ENCODE peak calls at places on chromosomes 2 and 18, in four cellular contexts. Y is uterus, C is cardiac muscle cell, T is BE2C. K is an unnamed sample.
A peak's percentile ranks its signal among the peaks of the same experiment; 100 is the strongest.

GRCh38 chr18:62324917-62325805 is at the start of gene TNFRSF11A:
- DNase-seq in Y (no peak), C (no peak), T (no peak), K (no peak)

GRCh38 chr2:216110620-216111019 is 1.5 kb downstream of the XRCC5 start:
- DNase-seq in Y (no peak), C (no peak), T (no peak), K (no peak)

GRCh38 chr2:99066075-99066557 is 75.4 kb upstream of the C2orf15 start:
- DNase-seq in Y (no peak), C (peak; percentile 52), T (no peak), K (peak; percentile 49)

GRCh38 chr18:34358923-34359322 is 134.2 kb upstream of the NOL4 start:
- DNase-seq in Y (no peak), C (no peak), T (no peak), K (peak; percentile 1)

GRCh38 chr2:222862068-222862914 is 1.5 kb downstream of the ACSL3 start:
- DNase-seq in Y (no peak), C (peak; percentile 61), T (no peak), K (no peak)

GRCh38 chr2:238170386-238171071 is 11.8 kb downstream of the ERFE start:
- DNase-seq in Y (no peak), C (no peak), T (peak; percentile 27), K (no peak)

GRCh38 chr2:102143450-102143985 is 972 bp downstream of the IL1R1 start:
- DNase-seq in Y (no peak), C (peak; percentile 87), T (no peak), K (no peak)

GRCh38 chr2:135573620-135574019 is 42.3 kb downstream of the R3HDM1 start:
- DNase-seq in Y (no peak), C (no peak), T (no peak), K (no peak)

GRCh38 chr2:236816197-236817170 is 246.9 kb downstream of the ACKR3 start:
- DNase-seq in Y (no peak), C (no peak), T (no peak), K (no peak)

GRCh38 chr2:192265751-192266150 is 71.0 kb upstream of the TMEFF2 start:
- DNase-seq in Y (no peak), C (peak; percentile 34), T (no peak), K (no peak)

GRCh38 chr2:214706986-214707385 is 102.5 kb downstream of the BARD1 start:
- DNase-seq in Y (no peak), C (peak; percentile 58), T (peak; percentile 25), K (no peak)

GRCh38 chr18:11309172-11309571 is 159.8 kb upstream of the PIEZO2 start:
- DNase-seq in Y (no peak), C (peak; percentile 47), T (peak; percentile 50), K (peak; percentile 12)

GRCh38 chr2:7083580-7084509 is 166.6 kb downstream of the RNF144A start:
- DNase-seq in Y (no peak), C (peak; percentile 53), T (peak; percentile 51), K (peak; percentile 16)

GRCh38 chr2:10658041-10658913 is 31.5 kb downstream of the NOL10 start:
- DNase-seq in Y (no peak), C (peak; percentile 76), T (no peak), K (no peak)

GRCh38 chr2:238097201-238097987 is 2.7 kb upstream of the ESPNL start:
- DNase-seq in Y (no peak), C (no peak), T (no peak), K (no peak)

GRCh38 chr2:238446371-238446770 is 19.6 kb downstream of the ASB1 start:
- DNase-seq in Y (no peak), C (no peak), T (no peak), K (no peak)

GRCh38 chr2:9712263-9712662 is 81.5 kb upstream of the YWHAQ start:
- DNase-seq in Y (no peak), C (no peak), T (no peak), K (no peak)

GRCh38 chr2:237118731-237119130 is 33.0 kb downstream of the COPS8 start:
- DNase-seq in Y (no peak), C (peak; percentile 8), T (no peak), K (no peak)

GRCh38 chr2:128595763-128596452 is 277.2 kb upstream of the HS6ST1 start:
- DNase-seq in Y (peak; percentile 6), C (no peak), T (no peak), K (no peak)

GRCh38 chr2:227848586-227848985 is 22.8 kb upstream of the DAW1 start:
- DNase-seq in Y (no peak), C (no peak), T (no peak), K (peak; percentile 21)

GRCh38 chr2:203659650-203660049 is 46.8 kb upstream of the CD28 start:
- DNase-seq in Y (no peak), C (no peak), T (no peak), K (peak; percentile 51)

GRCh38 chr18:3135536-3135935 is 84.2 kb downstream of the MYOM1 start:
- DNase-seq in Y (no peak), C (no peak), T (no peak), K (no peak)

GRCh38 chr2:134120160-134120717 is 133.6 kb upstream of the MGAT5 start:
- DNase-seq in Y (peak; percentile 19), C (no peak), T (no peak), K (no peak)

GRCh38 chr2:193793914-193794313 is 1599.2 kb upstream of the TMEFF2 start:
- DNase-seq in Y (no peak), C (peak; percentile 5), T (no peak), K (no peak)

GRCh38 chr2:86441789-86442641 is 844 bp downstream of the KDM3A start:
- DNase-seq in Y (peak; percentile 51), C (peak; percentile 70), T (peak; percentile 19), K (peak; percentile 30)

GRCh38 chr2:119795309-119796303 is 35.9 kb downstream of the PTPN4 start:
- DNase-seq in Y (no peak), C (no peak), T (no peak), K (no peak)

GRCh38 chr2:9518163-9518562 is 37.5 kb downstream of the ADAM17 start:
- DNase-seq in Y (no peak), C (no peak), T (no peak), K (no peak)

GRCh38 chr18:48036191-48036590 is 105.7 kb upstream of the SMAD2 start:
- DNase-seq in Y (no peak), C (peak; percentile 27), T (no peak), K (no peak)

GRCh38 chr2:174535083-174535482 is 48.3 kb upstream of the GPR155 start:
- DNase-seq in Y (no peak), C (no peak), T (peak; percentile 58), K (no peak)

GRCh38 chr2:239824051-239824694 is 201.0 kb downstream of the NDUFA10 start:
- DNase-seq in Y (peak; percentile 11), C (peak; percentile 6), T (no peak), K (no peak)

GRCh38 chr2:149204686-149205085 is 125.7 kb upstream of the LYPD6 start:
- DNase-seq in Y (no peak), C (no peak), T (no peak), K (no peak)

GRCh38 chr18:21391074-21391673 is 149.1 kb downstream of the GREB1L start:
- DNase-seq in Y (no peak), C (peak; percentile 6), T (no peak), K (no peak)

GRCh38 chr18:23981369-23981768 is 33.2 kb upstream of the TTC39C start:
- DNase-seq in Y (no peak), C (no peak), T (no peak), K (no peak)

GRCh38 chr18:75694292-75694691 is 266.8 kb upstream of the SMIM21 start:
- DNase-seq in Y (no peak), C (no peak), T (no peak), K (no peak)

GRCh38 chr18:75799449-75800330 is 372.2 kb upstream of the SMIM21 start:
- DNase-seq in Y (no peak), C (no peak), T (no peak), K (no peak)

GRCh38 chr2:23380562-23381065 is 4.4 kb upstream of the KLHL29 start:
- DNase-seq in Y (no peak), C (peak; percentile 44), T (no peak), K (peak; percentile 73)

GRCh38 chr2:147051248-147051647 is 793.6 kb upstream of the ACVR2A start:
- DNase-seq in Y (no peak), C (peak; percentile 69), T (no peak), K (no peak)

GRCh38 chr2:230134496-230135073 is 65.9 kb upstream of the SLC16A14 start:
- DNase-seq in Y (no peak), C (peak; percentile 29), T (no peak), K (no peak)

GRCh38 chr2:230128943-230129342 is 60.2 kb upstream of the SLC16A14 start:
- DNase-seq in Y (peak; percentile 53), C (peak; percentile 36), T (no peak), K (no peak)

GRCh38 chr2:230129343-230129742 is 60.6 kb upstream of the SLC16A14 start:
- DNase-seq in Y (no peak), C (no peak), T (no peak), K (no peak)

GRCh38 chr2:230131366-230131765 is 62.6 kb upstream of the SLC16A14 start:
- DNase-seq in Y (no peak), C (no peak), T (no peak), K (no peak)

GRCh38 chr2:230130668-230131364 is 62.1 kb upstream of the SLC16A14 start:
- DNase-seq in Y (peak; percentile 88), C (peak; percentile 88), T (peak; percentile 31), K (no peak)
- H3K4me3 ChIP-seq in Y (no peak overlapping the region), C (no peak overlapping the region), T (no peak overlapping the region), K (no peak overlapping the region)

GRCh38 chr2:123128951-123129350 is 896.1 kb upstream of the CNTNAP5 start:
- DNase-seq in Y (no peak), C (no peak), T (no peak), K (no peak)
- TF ChIP-seq CTCF in Y (no peak), C (no peak), T (no peak), K (no peak)

GRCh38 chr18:58789856-58790255 is 74.8 kb upstream of the ZNF532 start:
- DNase-seq in Y (peak; percentile 31), C (peak; percentile 18), T (no peak), K (no peak)
- H3K4me3 ChIP-seq in Y (no peak overlapping the region), C (no peak overlapping the region), T (no peak overlapping the region), K (no peak overlapping the region)

GRCh38 chr2:179264238-179265081 is at the start of gene SESTD1:
- DNase-seq in Y (peak; percentile 43), C (peak; percentile 64), T (peak; percentile 40), K (no peak)
- TF ChIP-seq CTCF in Y (no peak), C (no peak), T (no peak), K (no peak)

GRCh38 chr2:112055110-112055832 is at the start of gene TMEM87B:
- DNase-seq in Y (peak; percentile 99), C (peak; percentile 100), T (peak; percentile 95), K (peak; percentile 81)

GRCh38 chr2:112053917-112054846 is 887 bp upstream of the TMEM87B start:
- DNase-seq in Y (peak; percentile 99), C (peak; percentile 98), T (peak; percentile 95), K (peak; percentile 65)

GRCh38 chr2:112059671-112060070 is 4.6 kb downstream of the TMEM87B start:
- DNase-seq in Y (no peak), C (no peak), T (no peak), K (no peak)

GRCh38 chr2:112055833-112056625 is 960 bp downstream of the TMEM87B start:
- DNase-seq in Y (peak; percentile 86), C (peak; percentile 97), T (peak; percentile 58), K (peak; percentile 30)

DNA sequence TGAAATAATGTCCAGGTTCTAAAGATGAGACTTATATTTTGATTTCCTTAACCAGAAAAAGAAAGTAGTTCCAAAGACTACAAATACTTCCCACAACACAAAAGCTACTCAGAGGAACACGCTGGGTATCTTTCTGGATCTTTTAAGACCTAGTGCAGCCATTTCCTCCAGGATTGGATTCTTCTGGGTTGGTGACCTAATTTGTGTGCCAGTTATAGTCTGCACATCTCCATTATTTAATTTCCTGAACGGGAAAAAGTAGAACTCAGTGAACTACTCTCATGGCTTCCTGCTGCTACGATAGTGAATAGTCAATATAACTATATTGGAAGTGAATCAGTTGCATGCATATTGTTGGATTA is 1.5 kb downstream of the TMEM87B start:
- DNase-seq in Y (no peak), C (no peak), T (no peak), K (no peak)
- H3K4me3 ChIP-seq in Y (peak overlapping the region; percentile 61), C (peak overlapping the region; percentile 92), T (peak overlapping the region; percentile 78), K (peak overlapping the region; percentile 86)